ENCODE peak calls at places on chromosomes 7 and 10, in six cellular contexts. V is spleen; Y is stimulated activated CD8-positive, alpha-beta memory T cell treated with anti-CD3 and anti-CD28 coated beads, Interleukin-2, amount 100 ng/mL, for 1 hour; E is NCI-H2081; I is uterus; C is HEK293T. N is an unnamed sample.

GRCh38 chr10:124921261-124921660 is 20.7 kb upstream of the ZRANB1 start:
- DNase-seq in V (no peak), I (no peak), E (no peak), Y (no peak), C (no peak), N (no peak)

GRCh38 chr10:110642980-110643655 is 1.0 kb upstream of the RBM20 start:
- DNase-seq in C (no peak), E (no peak), I (no peak), V (no peak), Y (no peak), N (no peak)

GRCh38 chr10:70736470-70736982 is 48.7 kb downstream of the TBATA start:
- DNase-seq in C (no peak), E (no peak), Y (no peak), I (no peak), V (no peak), N (no peak)

GRCh38 chr10:78717200-78717599 is 351.6 kb upstream of the ZMIZ1 start:
- DNase-seq in E (no peak), C (no peak), I (no peak), Y (no peak), V (no peak), N (no peak)

GRCh38 chr7:110090113-110090820 is 1000.7 kb upstream of the LRRN3 start:
- DNase-seq in V (peak), I (no peak), Y (no peak), E (peak), C (peak), N (no peak)

GRCh38 chr10:79437111-79437814 is 8.2 kb downstream of the ZCCHC24 start:
- DNase-seq in V (peak), E (no peak), Y (no peak), C (no peak), I (no peak), N (no peak)

GRCh38 chr7:17951745-17952254 is 11.5 kb upstream of the SNX13 start:
- DNase-seq in V (no peak), E (no peak), I (no peak), Y (no peak), C (no peak), N (no peak)

GRCh38 chr10:70379581-70380176 is 2.7 kb downstream of the LRRC20 start:
- DNase-seq in I (no peak), C (peak), Y (no peak), V (no peak), E (peak), N (no peak)

GRCh38 chr10:35470535-35470934 is 134.2 kb downstream of the CCNY start:
- DNase-seq in Y (no peak), E (peak), I (no peak), C (no peak), V (no peak), N (no peak)

GRCh38 chr7:80779456-80779855 is 139.4 kb downstream of the SEMA3C start:
- DNase-seq in V (no peak), C (no peak), Y (no peak), I (no peak), E (no peak), N (no peak)

GRCh38 chr7:7427363-7427762 is 108.3 kb downstream of the COL28A1 start:
- DNase-seq in I (no peak), C (no peak), V (no peak), Y (no peak), E (no peak), N (no peak)

GRCh38 chr7:123024989-123025758 is 29.7 kb upstream of the TAS2R16 start:
- DNase-seq in V (no peak), Y (no peak), C (no peak), E (no peak), I (no peak), N (no peak)

GRCh38 chr10:12194752-12195271 is 879 bp downstream of the NUDT5 start:
- DNase-seq in V (peak), E (no peak), I (peak), C (no peak), Y (no peak), N (no peak)

GRCh38 chr10:5913736-5914135 is 23.7 kb downstream of the FBH1 start:
- DNase-seq in I (no peak), Y (no peak), V (no peak), E (no peak), C (no peak), N (no peak)

GRCh38 chr10:86970152-86970886 is 2.0 kb downstream of the ADIRF start:
- DNase-seq in C (peak), I (peak), Y (no peak), E (no peak), V (peak), N (no peak)

GRCh38 chr7:132653364-132653930 is 77.2 kb upstream of the PLXNA4 start:
- DNase-seq in C (no peak), V (peak), Y (no peak), E (no peak), I (no peak), N (no peak)

GRCh38 chr10:33100996-33101747 is 143.1 kb upstream of the ITGB1 start:
- DNase-seq in E (no peak), C (no peak), V (no peak), Y (no peak), I (no peak), N (no peak)

GRCh38 chr7:155920068-155920461 is 107.8 kb upstream of the SHH start:
- DNase-seq in Y (no peak), C (no peak), V (peak), I (no peak), E (no peak), N (no peak)

GRCh38 chr10:94402204-94403033 is at the start of gene TBC1D12:
- DNase-seq in E (peak), Y (no peak), I (peak), C (peak), V (peak), N (peak)

GRCh38 chr10:109914966-109915365 is 8.3 kb downstream of the XPNPEP1 start:
- DNase-seq in I (no peak), Y (no peak), V (no peak), C (no peak), E (no peak), N (peak)

GRCh38 chr7:157432541-157432956 is 95.7 kb downstream of the DNAJB6 start:
- DNase-seq in Y (no peak), E (peak), I (peak), C (peak), V (peak), N (peak)

GRCh38 chr7:21169667-21170605 is 257.9 kb upstream of the SP4 start:
- DNase-seq in V (no peak), C (no peak), Y (no peak), E (peak), I (no peak), N (no peak)

GRCh38 chr7:3754488-3755365 is 453.7 kb downstream of the SDK1 start:
- DNase-seq in Y (no peak), I (no peak), V (no peak), E (peak), C (no peak), N (no peak)

GRCh38 chr7:68235937-68236336 is 1239.3 kb downstream of the TYW1 start:
- DNase-seq in I (no peak), E (no peak), Y (no peak), C (no peak), V (no peak), N (peak)

GRCh38 chr10:6101181-6101580 is 12.3 kb downstream of the RBM17 start:
- DNase-seq in I (no peak), E (no peak), C (no peak), Y (no peak), V (no peak), N (no peak)

GRCh38 chr10:25661632-25662031 is 272.4 kb upstream of the MYO3A start:
- DNase-seq in C (no peak), Y (no peak), E (no peak), I (no peak), V (no peak), N (no peak)

GRCh38 chr7:91165846-91166230 is 98.4 kb upstream of the FZD1 start:
- DNase-seq in Y (no peak), V (no peak), C (no peak), I (no peak), E (no peak), N (no peak)

GRCh38 chr7:112036071-112036470 is 170.1 kb downstream of the DOCK4 start:
- DNase-seq in I (no peak), E (no peak), Y (no peak), C (no peak), V (no peak), N (no peak)

GRCh38 chr7:13090959-13091358 is 403.5 kb downstream of the ARL4A start:
- DNase-seq in C (no peak), E (no peak), I (no peak), Y (no peak), V (no peak), N (no peak)

GRCh38 chr10:43024942-43025700 is 51.7 kb upstream of the RET start:
- DNase-seq in E (no peak), V (peak), I (no peak), C (no peak), Y (no peak), N (no peak)

N was measured in A549.